ENCODE peak calls at places on chromosome 9, in ten cellular contexts. C is fibroblast of mammary gland, M is spleen, B is choroid plexus epithelial cell, V is heart left ventricle, U is mammary epithelial cell, D is OCI-LY7, W is BE2C, E is psoas muscle, I is epithelial cell of proximal tubule. S is an unnamed sample.

GRCh38 chr9:124768778-124769350 is 2.2 kb downstream of the NR6A1 start:
- DNase-seq in E (no peak), D (no peak), M (no peak), V (no peak), B (no peak), U (no peak), C (no peak), W (no peak), I (no peak), S (peak; percentile 41)

GRCh38 chr9:7147136-7148090 is 389.6 kb downstream of the KDM4C start:
- DNase-seq in I (no peak), C (no peak), E (peak; percentile 89), M (peak; percentile 69), D (no peak), W (peak; percentile 30), V (peak; percentile 71), B (peak; percentile 56), U (no peak), S (peak; percentile 11)

GRCh38 chr9:129176786-129177442 is 1.1 kb downstream of the IER5L start:
- DNase-seq in U (peak; percentile 49), M (peak; percentile 86), C (peak; percentile 41), W (peak; percentile 51), V (peak; percentile 35), B (peak; percentile 80), I (no peak), E (peak; percentile 66), D (peak; percentile 36), S (peak; percentile 41)

GRCh38 chr9:135028956-135029355 is 58.5 kb upstream of the OLFM1 start:
- DNase-seq in C (no peak), M (no peak), V (no peak), E (no peak), D (no peak), B (no peak), I (no peak), W (no peak), U (no peak), S (no peak)

GRCh38 chr9:35104586-35104985 is 1.7 kb upstream of the STOML2 start:
- DNase-seq in U (no peak), W (no peak), V (no peak), B (no peak), C (no peak), D (no peak), I (no peak), M (no peak), E (no peak), S (no peak)

GRCh38 chr9:107489687-107490605 is at the start of gene KLF4:
- DNase-seq in C (peak; percentile 92), I (no peak), D (no peak), M (peak; percentile 93), W (peak; percentile 90), V (peak; percentile 94), E (peak; percentile 94), U (peak; percentile 91), B (peak; percentile 96), S (peak; percentile 96)

GRCh38 chr9:85715587-85715986 is 26.2 kb downstream of the AGTPBP1 start:
- DNase-seq in I (no peak), B (no peak), C (no peak), M (no peak), D (no peak), W (no peak), U (no peak), V (no peak), E (no peak), S (peak; percentile 34)

GRCh38 chr9:117744856-117745389 is 40.7 kb downstream of the TLR4 start:
- DNase-seq in M (peak; percentile 74), C (no peak), W (no peak), E (peak; percentile 54), V (peak; percentile 9), B (no peak), I (no peak), D (no peak), U (no peak), S (peak; percentile 18)

GRCh38 chr9:20382460-20383071 is 239.7 kb downstream of the MLLT3 start:
- DNase-seq in I (no peak), M (no peak), C (peak; percentile 20), V (no peak), E (no peak), U (no peak), D (no peak), W (no peak), B (peak; percentile 67), S (peak; percentile 4)

GRCh38 chr9:124869986-124870560 is 8.1 kb downstream of the ARPC5L start:
- DNase-seq in W (no peak), C (peak; percentile 50), D (peak; percentile 84), U (peak; percentile 44), V (no peak), I (no peak), E (no peak), B (peak; percentile 51), M (peak; percentile 92), S (no peak)

GRCh38 chr9:21160178-21160577 is 6.3 kb downstream of the IFNA21 start:
- DNase-seq in W (no peak), E (no peak), I (no peak), C (peak; percentile 0), V (no peak), M (no peak), B (peak; percentile 51), U (peak; percentile 24), D (no peak), S (no peak)

DNA sequence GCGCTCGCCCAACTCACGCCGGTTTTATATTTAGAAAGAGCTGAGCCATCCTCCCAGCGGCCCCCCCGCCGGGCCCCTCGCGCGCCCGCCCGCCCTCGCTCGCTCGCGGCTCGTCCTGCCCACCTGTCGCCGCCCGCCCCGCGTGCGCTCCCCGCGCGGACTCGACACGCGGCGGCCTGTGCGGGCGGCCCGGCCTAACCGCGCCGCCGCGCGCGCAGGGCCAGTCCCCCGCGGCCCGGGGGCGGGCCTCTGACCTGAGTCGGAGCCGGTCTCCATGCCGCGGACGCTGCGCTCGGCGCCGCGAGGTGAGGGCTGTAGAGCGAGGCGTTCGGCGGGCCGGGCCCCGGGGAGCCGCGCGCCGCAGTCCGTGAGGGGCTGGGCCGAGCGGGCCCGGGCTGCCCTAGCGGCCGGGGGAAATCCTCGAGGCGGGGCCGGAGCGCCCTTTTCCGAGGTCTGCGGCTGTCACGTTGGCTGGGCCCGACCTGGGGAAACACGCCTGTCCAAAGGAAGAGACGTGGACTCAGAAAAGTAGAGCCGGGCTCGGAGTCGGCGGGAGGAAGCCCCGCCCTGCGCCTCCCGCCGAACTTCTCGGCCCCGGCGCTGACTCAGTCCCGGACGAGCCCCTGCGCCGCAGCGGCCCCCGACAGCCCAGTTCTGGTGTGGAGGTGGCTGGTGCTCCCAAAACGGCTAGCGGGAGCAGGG is at the start of gene ECPAS:
- DNase-seq in C (peak; percentile 76), E (peak; percentile 91), D (peak; percentile 79), B (peak; percentile 80), U (peak; percentile 85), W (peak; percentile 81), V (peak; percentile 68), I (no peak), M (peak; percentile 94), S (peak; percentile 72)
- TF ChIP-seq CTCF in C (no peak), E (no peak), D (no peak), B (no peak), U (no peak), W (no peak), V (no peak), I (no peak), M (no peak), S (no peak)

DNA sequence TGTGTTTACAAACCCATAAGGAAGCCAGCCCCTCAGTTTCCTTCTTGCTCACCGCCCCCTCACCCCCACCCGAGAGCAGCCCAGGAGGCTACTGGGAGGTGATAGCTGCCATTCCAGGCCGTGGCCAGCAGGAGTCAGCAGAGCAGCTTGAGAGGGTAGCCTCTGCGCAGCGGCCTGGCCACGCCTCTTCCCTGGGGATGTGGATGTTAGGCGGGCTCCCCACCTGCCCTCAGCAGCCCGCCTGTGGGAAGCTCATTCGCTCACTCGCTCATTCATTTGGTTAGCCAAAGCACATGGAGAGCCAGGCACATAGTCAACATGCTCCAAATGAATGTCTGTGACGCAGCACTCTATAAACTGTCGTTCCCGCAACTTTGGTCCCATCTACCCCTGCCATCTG is 6.1 kb upstream of the DPM2 start:
- DNase-seq in B (peak; percentile 84), V (peak; percentile 83), U (peak; percentile 50), I (no peak), E (peak; percentile 91), W (peak; percentile 96), D (peak; percentile 87), M (peak; percentile 93), C (peak; percentile 78), S (peak; percentile 80)
- H3K4me3 ChIP-seq in B (no peak overlapping the region), V (no peak overlapping the region), U (no peak overlapping the region), I (no peak overlapping the region), E (no peak overlapping the region), W (no peak overlapping the region), D (no peak overlapping the region), M (no peak overlapping the region), C (no peak overlapping the region), S (no peak overlapping the region)

GRCh38 chr9:27442464-27442863 is 81.6 kb upstream of the IFNK start:
- DNase-seq in B (no peak), U (no peak), I (no peak), W (no peak), D (no peak), V (no peak), M (no peak), C (no peak), E (no peak), S (no peak)

GRCh38 chr9:27437652-27438373 is 86.3 kb upstream of the IFNK start:
- DNase-seq in M (no peak), W (no peak), D (no peak), U (no peak), C (no peak), I (no peak), E (no peak), B (no peak), V (no peak), S (no peak)

GRCh38 chr9:27445057-27445990 is 78.8 kb upstream of the IFNK start:
- DNase-seq in M (no peak), C (no peak), V (no peak), U (no peak), I (no peak), D (no peak), B (no peak), E (no peak), W (no peak), S (no peak)

GRCh38 chr9:27440888-27441740 is 83.0 kb upstream of the IFNK start:
- DNase-seq in U (peak; percentile 78), V (no peak), E (no peak), I (no peak), B (no peak), C (no peak), W (no peak), D (no peak), M (no peak), S (no peak)

GRCh38 chr9:27441741-27442070 is 82.4 kb upstream of the IFNK start:
- DNase-seq in M (no peak), E (no peak), V (no peak), C (no peak), I (no peak), U (no peak), B (no peak), D (no peak), W (no peak), S (no peak)
- TF ChIP-seq CTCF in M (no peak), E (no peak), V (no peak), C (no peak), I (no peak), U (no peak), B (no peak), D (no peak), W (no peak), S (no peak)

GRCh38 chr9:122929803-122930354 is 1.4 kb downstream of the ZBTB26 start:
- DNase-seq in V (no peak), B (no peak), M (no peak), C (no peak), I (no peak), E (no peak), U (no peak), W (no peak), D (no peak), S (no peak)
- H3K4me3 ChIP-seq in V (no peak overlapping the region), B (no peak overlapping the region), M (no peak overlapping the region), C (no peak overlapping the region), I (peak overlapping the region; percentile 90), E (peak overlapping the region; percentile 96), U (no peak overlapping the region), W (no peak overlapping the region), D (peak overlapping the region; percentile 85), S (peak overlapping the region; percentile 97)